ENCODE peak calls at places on chromosomes 13 and 19, in four cellular contexts. One of them, this sample, is unnamed.

GRCh38 chr19:53165691-53166091 is 6.8 kb upstream of the ZNF347 start:
- DNase-seq in HCT116: no peak
- DNase-seq in HepG2: no peak
- DNase-seq in GM12878: no peak
- DNase-seq in this sample: no peak

GRCh38 chr19:35031072-35031881 is 1.0 kb downstream of the SCN1B start:
- DNase-seq in HepG2: no peak
- DNase-seq in GM12878: no peak
- DNase-seq in HCT116: no peak
- DNase-seq in this sample: peak; percentile 67

GRCh38 chr19:50050406-50051223 is 24.8 kb downstream of the ZNF473 start:
- DNase-seq in GM12878: peak; percentile 23
- DNase-seq in HCT116: no peak
- DNase-seq in HepG2: no peak
- DNase-seq in this sample: peak; percentile 90

GRCh38 chr19:29439021-29439420 is 86.8 kb upstream of the VSTM2B start:
- DNase-seq in HCT116: no peak
- DNase-seq in HepG2: no peak
- DNase-seq in GM12878: no peak
- DNase-seq in this sample: no peak

GRCh38 chr19:38047048-38047435 is 140.0 kb downstream of the SIPA1L3 start:
- DNase-seq in GM12878: no peak
- DNase-seq in HepG2: no peak
- DNase-seq in HCT116: no peak
- DNase-seq in this sample: no peak

GRCh38 chr13:98955336-98955735 is 22.5 kb downstream of the DOCK9 start:
- DNase-seq in GM12878: no peak
- DNase-seq in HCT116: no peak
- DNase-seq in HepG2: no peak
- DNase-seq in this sample: no peak

GRCh38 chr19:8484331-8484894 is 18.0 kb downstream of the PRAM1 start:
- DNase-seq in HCT116: no peak
- DNase-seq in GM12878: no peak
- DNase-seq in HepG2: no peak
- DNase-seq in this sample: no peak

GRCh38 chr13:93420887-93421286 is 194.3 kb downstream of the GPC6 start:
- DNase-seq in GM12878: no peak
- DNase-seq in HCT116: no peak
- DNase-seq in HepG2: no peak
- DNase-seq in this sample: no peak

GRCh38 chr19:46192990-46193650 is 36.4 kb upstream of the IGFL1 start:
- DNase-seq in HCT116: no peak
- DNase-seq in HepG2: peak; percentile 87
- DNase-seq in GM12878: no peak
- DNase-seq in this sample: peak; percentile 83

GRCh38 chr19:23071087-23071511 is 45.7 kb upstream of the ZNF730 start:
- DNase-seq in GM12878: no peak
- DNase-seq in HCT116: no peak
- DNase-seq in HepG2: no peak
- DNase-seq in this sample: no peak

GRCh38 chr19:50458396-50459066 is 17.8 kb upstream of the EMC10 start:
- DNase-seq in HepG2: no peak
- DNase-seq in GM12878: no peak
- DNase-seq in HCT116: no peak
- DNase-seq in this sample: no peak

GRCh38 chr19:4352701-4353121 is 9.3 kb downstream of the MPND start:
- DNase-seq in HCT116: no peak
- DNase-seq in HepG2: peak; percentile 47
- DNase-seq in GM12878: no peak
- DNase-seq in this sample: peak; percentile 74

GRCh38 chr19:1144741-1145140 is 29.3 kb downstream of the SBNO2 start:
- DNase-seq in HCT116: no peak
- DNase-seq in HepG2: no peak
- DNase-seq in GM12878: no peak
- DNase-seq in this sample: no peak

GRCh38 chr19:55224038-55224665 is 4.4 kb downstream of the TMEM86B start:
- DNase-seq in HCT116: no peak
- DNase-seq in GM12878: no peak
- DNase-seq in HepG2: no peak
- DNase-seq in this sample: no peak

GRCh38 chr13:114230575-114230974 is 4.1 kb upstream of the CDC16 start:
- DNase-seq in GM12878: no peak
- DNase-seq in HepG2: no peak
- DNase-seq in HCT116: no peak
- DNase-seq in this sample: no peak

GRCh38 chr19:1395194-1396018 is 5.9 kb downstream of the GAMT start:
- DNase-seq in HepG2: no peak
- DNase-seq in HCT116: no peak
- DNase-seq in GM12878: no peak
- DNase-seq in this sample: no peak

GRCh38 chr13:112198611-112199010 is 131.7 kb downstream of the SOX1 start:
- DNase-seq in HCT116: no peak
- DNase-seq in HepG2: no peak
- DNase-seq in GM12878: no peak
- DNase-seq in this sample: no peak

GRCh38 chr19:335486-336066 is 9.0 kb downstream of the MIER2 start:
- DNase-seq in HepG2: no peak
- DNase-seq in HCT116: no peak
- DNase-seq in GM12878: no peak
- DNase-seq in this sample: no peak

GRCh38 chr19:51456541-51457290 is 1.5 kb downstream of the SIGLEC8 start:
- DNase-seq in HCT116: no peak
- DNase-seq in GM12878: no peak
- DNase-seq in HepG2: no peak
- DNase-seq in this sample: no peak

GRCh38 chr13:82772802-82773201 is 1109.5 kb downstream of the SLITRK1 start:
- DNase-seq in GM12878: no peak
- DNase-seq in HCT116: no peak
- DNase-seq in HepG2: no peak
- DNase-seq in this sample: no peak

GRCh38 chr13:30388401-30389283 is 33.7 kb upstream of the UBE2L5 start:
- DNase-seq in HepG2: no peak
- DNase-seq in HCT116: no peak
- DNase-seq in GM12878: no peak
- DNase-seq in this sample: no peak

GRCh38 chr19:2336528-2337328 is 8.2 kb downstream of the SPPL2B start:
- DNase-seq in GM12878: no peak
- DNase-seq in HCT116: no peak
- DNase-seq in HepG2: no peak
- DNase-seq in this sample: no peak

GRCh38 chr13:83702021-83702420 is 180.3 kb downstream of the SLITRK1 start:
- DNase-seq in HCT116: no peak
- DNase-seq in GM12878: no peak
- DNase-seq in HepG2: no peak
- DNase-seq in this sample: no peak

GRCh38 chr13:98279473-98280175 is 102.6 kb upstream of the RNF113B start:
- DNase-seq in GM12878: peak; percentile 41
- DNase-seq in HepG2: no peak
- DNase-seq in HCT116: no peak
- DNase-seq in this sample: no peak

GRCh38 chr19:4878491-4878968 is 11.1 kb upstream of the PLIN3 start:
- DNase-seq in GM12878: no peak
- DNase-seq in HCT116: no peak
- DNase-seq in HepG2: no peak
- DNase-seq in this sample: peak; percentile 11

GRCh38 chr19:5743640-5744039 is 23.2 kb downstream of the CATSPERD start:
- DNase-seq in HCT116: no peak
- DNase-seq in GM12878: no peak
- DNase-seq in HepG2: no peak
- DNase-seq in this sample: no peak

GRCh38 chr19:10773969-10774368 is 56.1 kb downstream of the DNM2 start:
- DNase-seq in HepG2: no peak
- DNase-seq in GM12878: no peak
- DNase-seq in HCT116: no peak
- DNase-seq in this sample: peak; percentile 30

GRCh38 chr19:8310342-8311055 is 2.3 kb upstream of the CD320 start:
- DNase-seq in GM12878: no peak
- DNase-seq in HCT116: no peak
- DNase-seq in HepG2: no peak
- DNase-seq in this sample: no peak

GRCh38 chr19:35848486-35848885 is 3.8 kb downstream of the NPHS1 start:
- DNase-seq in GM12878: no peak
- DNase-seq in HCT116: no peak
- DNase-seq in HepG2: no peak
- DNase-seq in this sample: no peak

GRCh38 chr13:112760440-112760839 is 70.6 kb downstream of the ATP11A start:
- DNase-seq in HepG2: no peak
- DNase-seq in HCT116: no peak
- DNase-seq in GM12878: no peak
- DNase-seq in this sample: no peak

GRCh38 chr13:41224113-41225110 is 30.0 kb upstream of the KBTBD7 start:
- DNase-seq in GM12878: no peak
- DNase-seq in HepG2: no peak
- DNase-seq in HCT116: no peak
- DNase-seq in this sample: no peak

GRCh38 chr13:41222259-41222852 is 28.0 kb upstream of the KBTBD7 start:
- DNase-seq in HCT116: peak; percentile 50
- DNase-seq in GM12878: peak; percentile 34
- DNase-seq in HepG2: peak; percentile 50
- DNase-seq in this sample: peak; percentile 58
- TF ChIP-seq ZBTB33 in HCT116: no peak
- TF ChIP-seq ZBTB33 in GM12878: no peak
- TF ChIP-seq ZBTB33 in HepG2: no peak
- TF ChIP-seq ZBTB33 in this sample: no peak

GRCh38 chr13:33610471-33611015 is 207.4 kb upstream of the RFC3 start:
- DNase-seq in HCT116: no peak
- DNase-seq in GM12878: no peak
- DNase-seq in HepG2: peak; percentile 95
- DNase-seq in this sample: no peak

GRCh38 chr13:33615436-33615835 is 202.5 kb upstream of the RFC3 start:
- DNase-seq in HepG2: no peak
- DNase-seq in GM12878: no peak
- DNase-seq in HCT116: no peak
- DNase-seq in this sample: no peak

GRCh38 chr13:33606692-33607091 is 211.3 kb upstream of the RFC3 start:
- DNase-seq in GM12878: no peak
- DNase-seq in HepG2: no peak
- DNase-seq in HCT116: no peak
- DNase-seq in this sample: no peak

GRCh38 chr13:33612641-33613638 is 205.0 kb upstream of the RFC3 start:
- DNase-seq in HepG2: peak; percentile 16
- DNase-seq in GM12878: no peak
- DNase-seq in HCT116: no peak
- DNase-seq in this sample: no peak

DNA sequence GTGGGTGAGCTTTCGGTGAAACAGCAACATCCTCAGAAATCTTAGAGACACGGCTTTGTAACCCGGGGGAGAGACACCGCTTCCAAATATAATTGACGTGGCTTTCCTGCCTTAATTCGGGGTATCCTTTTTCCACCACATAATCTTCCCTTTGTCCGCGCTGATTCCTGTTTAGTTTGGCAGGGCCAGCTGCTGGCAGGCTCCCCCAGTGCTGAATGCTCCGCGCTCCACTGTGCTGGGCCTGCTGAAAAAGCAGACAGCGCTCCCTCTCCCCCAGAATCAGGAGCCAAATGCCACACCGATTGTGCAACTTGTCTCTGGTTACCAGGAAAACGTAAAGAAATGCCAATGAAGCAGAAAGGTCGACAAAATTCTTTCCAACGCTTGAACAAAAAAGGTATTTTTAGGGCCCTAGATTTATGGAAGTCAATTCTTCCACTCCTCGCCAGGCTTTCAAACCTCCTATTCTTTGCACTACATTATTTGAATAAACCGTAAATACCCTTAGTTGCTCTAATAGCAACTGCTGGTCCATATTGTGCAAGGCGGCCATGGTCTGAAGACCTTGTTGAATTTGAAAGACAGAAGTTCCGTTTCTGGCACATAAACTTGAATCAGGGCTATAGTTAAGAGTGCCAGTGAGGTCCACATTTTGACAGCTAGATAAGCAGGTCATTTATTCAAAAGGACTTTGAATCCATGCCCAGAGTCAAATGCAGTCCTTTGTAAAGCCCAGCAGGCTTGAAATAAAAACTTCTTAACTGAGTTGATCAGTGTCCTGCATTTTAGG is 206.7 kb upstream of the RFC3 start:
- DNase-seq in GM12878: no peak
- DNase-seq in HCT116: no peak
- DNase-seq in HepG2: peak; percentile 83
- DNase-seq in this sample: no peak
- TF ChIP-seq ATF3 in GM12878: no peak
- TF ChIP-seq ATF3 in HCT116: no peak
- TF ChIP-seq ATF3 in HepG2: no peak
- TF ChIP-seq ATF3 in this sample: no peak

DNA sequence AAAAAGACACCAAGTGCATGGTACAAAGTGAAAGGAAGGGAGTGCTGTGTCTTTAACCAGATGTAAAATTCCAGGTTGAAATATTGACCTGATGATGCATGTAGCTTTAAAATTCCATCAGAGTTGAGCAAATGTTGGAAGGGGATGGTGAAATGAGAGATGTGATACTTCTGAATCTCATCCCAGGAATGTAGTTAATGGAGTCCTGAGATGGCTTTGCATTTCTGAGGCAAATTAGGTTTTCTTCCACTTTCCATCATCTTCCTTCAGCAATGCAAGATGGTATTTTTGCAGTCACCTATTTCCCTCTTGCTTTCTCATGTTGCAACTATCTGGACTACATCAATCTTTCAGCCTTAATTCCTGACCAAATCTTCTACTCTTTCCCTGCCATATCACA is 194.1 kb upstream of the MIR17HG start:
- DNase-seq in HCT116: no peak
- DNase-seq in GM12878: no peak
- DNase-seq in HepG2: no peak
- DNase-seq in this sample: no peak
- TF ChIP-seq ZBTB33 in HCT116: no peak
- TF ChIP-seq ZBTB33 in GM12878: no peak
- TF ChIP-seq ZBTB33 in HepG2: no peak
- TF ChIP-seq ZBTB33 in this sample: no peak

GRCh38 chr13:77925616-77926015 is 7.0 kb upstream of the EDNRB start:
- DNase-seq in HCT116: no peak
- DNase-seq in GM12878: no peak
- DNase-seq in HepG2: no peak
- DNase-seq in this sample: no peak

GRCh38 chr13:77930430-77930829 is 11.8 kb upstream of the EDNRB start:
- DNase-seq in HepG2: no peak
- DNase-seq in GM12878: no peak
- DNase-seq in HCT116: no peak
- DNase-seq in this sample: no peak

GRCh38 chr13:77928909-77929308 is 10.3 kb upstream of the EDNRB start:
- DNase-seq in HCT116: no peak
- DNase-seq in HepG2: no peak
- DNase-seq in GM12878: peak; percentile 34
- DNase-seq in this sample: no peak
- TF ChIP-seq ATF3 in HCT116: no peak
- TF ChIP-seq ATF3 in HepG2: no peak
- TF ChIP-seq ATF3 in GM12878: no peak
- TF ChIP-seq ATF3 in this sample: no peak

This sample was measured in K562.